ENCODE peak calls at places on chromosomes 3 and 15, in seven cellular contexts. P, R, I, V, W, S and F are unnamed samples.

GRCh38 chr3:98786364-98786930 is 23.3 kb downstream of the ST3GAL6 start:
- DNase-seq in P (peak), R (no peak), I (no peak), V (no peak), W (peak), S (no peak), F (no peak)

GRCh38 chr3:134312873-134313838 is 61.1 kb downstream of the AMOTL2 start:
- DNase-seq in P (peak), R (no peak), I (no peak), V (peak), W (peak), S (peak), F (no peak)

GRCh38 chr3:107284570-107284969 is 92.7 kb upstream of the CCDC54 start:
- DNase-seq in P (no peak), R (no peak), I (no peak), V (no peak), W (peak), S (no peak), F (no peak)

GRCh38 chr3:28859897-28860296 is 421.0 kb upstream of the RBMS3 start:
- DNase-seq in P (no peak), R (no peak), I (no peak), V (no peak), W (no peak), S (no peak), F (no peak)

GRCh38 chr15:83285284-83285978 is 967 bp upstream of the BNC1 start:
- DNase-seq in P (no peak), R (no peak), I (no peak), V (no peak), W (peak), S (no peak), F (no peak)

GRCh38 chr3:155554777-155555445 is 190.0 kb downstream of the PLCH1 start:
- DNase-seq in P (peak), R (no peak), I (no peak), V (no peak), W (no peak), S (no peak), F (no peak)

GRCh38 chr15:92494791-92495190 is 101.1 kb downstream of the ST8SIA2 start:
- DNase-seq in P (no peak), R (no peak), I (no peak), V (no peak), W (no peak), S (no peak), F (no peak)

GRCh38 chr3:115804200-115804599 is 180.9 kb downstream of the GAP43 start:
- DNase-seq in P (no peak), R (no peak), I (no peak), V (no peak), W (no peak), S (no peak), F (no peak)

GRCh38 chr3:16290007-16290826 is 25.2 kb downstream of the OXNAD1 start:
- DNase-seq in P (peak), R (peak), I (peak), V (peak), W (peak), S (peak), F (peak)

GRCh38 chr3:197306374-197307086 is 8.1 kb upstream of the DLG1 start:
- DNase-seq in P (no peak), R (peak), I (no peak), V (no peak), W (peak), S (no peak), F (no peak)

GRCh38 chr3:190130037-190130436 is 9.3 kb upstream of the P3H2 start:
- DNase-seq in P (no peak), R (no peak), I (no peak), V (no peak), W (no peak), S (no peak), F (no peak)

GRCh38 chr3:168459229-168459784 is 363.6 kb upstream of the GOLIM4 start:
- DNase-seq in P (no peak), R (no peak), I (no peak), V (no peak), W (peak), S (no peak), F (no peak)

GRCh38 chr3:131731709-131732108 is 228.9 kb upstream of the MRPL3 start:
- DNase-seq in P (no peak), R (no peak), I (no peak), V (no peak), W (no peak), S (no peak), F (no peak)

GRCh38 chr3:124763206-124763605 is 33.0 kb downstream of the UMPS start:
- DNase-seq in P (no peak), R (no peak), I (no peak), V (no peak), W (no peak), S (no peak), F (no peak)

GRCh38 chr3:162142511-162142910 is 645.9 kb downstream of the OTOL1 start:
- DNase-seq in P (no peak), R (no peak), I (no peak), V (no peak), W (peak), S (no peak), F (no peak)

GRCh38 chr3:60399861-60400845 is 851.1 kb downstream of the FHIT start:
- DNase-seq in P (no peak), R (no peak), I (no peak), V (no peak), W (peak), S (no peak), F (no peak)

GRCh38 chr3:170321326-170322034 is 36.0 kb upstream of the SKIL start:
- DNase-seq in P (no peak), R (no peak), I (no peak), V (no peak), W (no peak), S (no peak), F (no peak)

GRCh38 chr3:55615039-55615693 is 128.1 kb upstream of the WNT5A start:
- DNase-seq in P (no peak), R (no peak), I (no peak), V (no peak), W (no peak), S (no peak), F (no peak)

GRCh38 chr3:64344721-64345207 is 119.5 kb upstream of the PRICKLE2 start:
- DNase-seq in P (no peak), R (no peak), I (no peak), V (peak), W (peak), S (no peak), F (no peak)

GRCh38 chr3:196323723-196324122 is 5.7 kb upstream of the DYNLT2B start:
- DNase-seq in P (no peak), R (peak), I (no peak), V (peak), W (peak), S (peak), F (no peak)

GRCh38 chr15:96171271-96171739 is 159.2 kb upstream of the NR2F2 start:
- DNase-seq in P (no peak), R (no peak), I (no peak), V (peak), W (no peak), S (no peak), F (no peak)

GRCh38 chr15:59997070-59997701 is 6.9 kb upstream of the FOXB1 start:
- DNase-seq in P (no peak), R (no peak), I (peak), V (peak), W (no peak), S (peak), F (peak)

GRCh38 chr3:37997791-37998370 is 7.3 kb downstream of the VILL start:
- DNase-seq in P (no peak), R (no peak), I (no peak), V (no peak), W (no peak), S (no peak), F (no peak)

GRCh38 chr3:177357352-177358084 is 160.2 kb upstream of the TBL1XR1 start:
- DNase-seq in P (peak), R (peak), I (no peak), V (no peak), W (peak), S (no peak), F (no peak)

GRCh38 chr15:34628577-34629152 is 45.2 kb upstream of the GOLGA8B start:
- DNase-seq in P (no peak), R (no peak), I (no peak), V (no peak), W (no peak), S (no peak), F (no peak)

GRCh38 chr3:11567516-11568467 is 75.9 kb downstream of the VGLL4 start:
- DNase-seq in P (no peak), R (no peak), I (no peak), V (no peak), W (peak), S (no peak), F (no peak)
- H3K27ac ChIP-seq in P (no peak), R (peak), I (no peak), V (peak), W (peak), S (no peak), F (no peak)

GRCh38 chr3:185648396-185648795 is 62.3 kb downstream of the SENP2 start:
- DNase-seq in P (no peak), R (no peak), I (no peak), V (no peak), W (no peak), S (no peak), F (no peak)
- H3K27ac ChIP-seq in P (no peak), R (no peak), I (no peak), V (no peak), W (no peak), S (no peak), F (no peak)

GRCh38 chr3:143120716-143121239 is 1.2 kb downstream of the CHST2 start:
- DNase-seq in P (no peak), R (peak), I (peak), V (peak), W (peak), S (peak), F (peak)
- H3K27ac ChIP-seq in P (no peak), R (no peak), I (peak), V (no peak), W (no peak), S (no peak), F (peak)

DNA sequence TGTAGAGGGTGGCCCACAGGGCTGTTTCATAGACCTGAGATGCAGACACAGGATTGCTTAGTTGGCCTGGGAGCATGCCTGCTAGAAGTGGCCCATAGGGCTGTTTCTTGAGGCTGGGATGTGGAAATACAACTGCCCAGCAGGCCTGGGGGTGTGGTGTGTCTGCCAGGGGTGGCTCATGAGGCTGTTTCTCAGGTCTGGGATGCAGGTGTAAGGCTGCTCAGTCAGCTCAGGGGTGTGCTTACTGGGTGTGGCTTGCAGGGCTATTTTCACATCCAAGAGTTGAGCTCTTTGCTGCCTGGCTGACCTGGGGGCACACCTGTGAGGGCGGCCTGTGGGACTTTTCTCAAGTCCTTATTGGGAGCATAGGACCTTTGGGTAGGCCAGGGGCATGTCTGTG is 131.3 kb downstream of the DOCK3 start:
- DNase-seq in P (no peak), R (no peak), I (no peak), V (no peak), W (no peak), S (no peak), F (no peak)
- H3K27ac ChIP-seq in P (no peak), R (no peak), I (no peak), V (no peak), W (no peak), S (no peak), F (no peak)

GRCh38 chr3:179260949-179261765 is 10.2 kb upstream of the KCNMB3 start:
- DNase-seq in P (peak), R (peak), I (peak), V (peak), W (peak), S (peak), F (peak)
- H3K27ac ChIP-seq in P (peak), R (peak), I (peak), V (no peak), W (no peak), S (no peak), F (peak)

DNA sequence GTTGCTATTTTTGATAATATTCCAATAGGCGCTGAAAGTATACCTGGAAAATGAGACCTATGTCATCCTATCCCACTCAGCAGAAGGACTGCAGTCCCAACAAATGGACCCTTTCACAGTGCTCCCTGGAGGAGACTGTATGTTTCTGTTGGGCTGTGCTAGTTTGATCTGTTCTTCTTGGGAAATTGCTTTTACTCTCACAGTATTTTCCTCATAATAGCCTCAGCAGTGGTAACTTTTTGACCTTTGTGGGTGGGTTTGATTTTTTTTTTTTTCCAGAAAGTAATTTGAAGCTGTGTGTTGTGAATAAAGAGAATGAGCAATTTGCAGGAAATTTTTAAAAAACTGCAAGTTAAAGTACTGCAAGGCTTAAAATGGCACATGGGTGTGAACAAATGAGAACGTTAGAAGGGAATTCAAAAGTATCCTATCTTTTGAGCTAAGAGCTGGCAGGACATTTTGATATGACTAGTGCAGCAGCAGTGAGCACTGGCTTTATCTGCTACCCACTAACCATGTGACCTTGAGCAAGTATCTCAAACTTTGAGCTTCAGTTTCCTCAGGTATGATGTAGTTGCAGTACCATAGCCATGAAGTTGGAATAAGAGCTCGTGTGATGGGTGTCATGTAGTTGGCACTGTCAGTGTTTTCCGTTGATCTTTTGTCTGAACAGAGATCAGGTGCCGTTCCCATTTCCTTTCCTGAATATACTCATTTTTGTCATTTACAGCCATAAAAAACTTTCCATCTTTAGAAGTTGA is 118.4 kb downstream of the ATG7 start:
- DNase-seq in P (peak), R (no peak), I (no peak), V (peak), W (peak), S (no peak), F (no peak)
- H3K27ac ChIP-seq in P (no peak), R (no peak), I (no peak), V (no peak), W (peak), S (no peak), F (no peak)

GRCh38 chr15:58746174-58746573 is 3.3 kb downstream of the ADAM10 start:
- DNase-seq in P (no peak), R (no peak), I (no peak), V (no peak), W (no peak), S (no peak), F (no peak)
- H3K27ac ChIP-seq in P (no peak), R (no peak), I (no peak), V (no peak), W (peak), S (no peak), F (no peak)

GRCh38 chr15:40087095-40087805 is 21.4 kb downstream of the BMF start:
- DNase-seq in P (no peak), R (no peak), I (no peak), V (no peak), W (no peak), S (no peak), F (no peak)
- H3K27ac ChIP-seq in P (no peak), R (peak), I (no peak), V (peak), W (no peak), S (no peak), F (no peak)

DNA sequence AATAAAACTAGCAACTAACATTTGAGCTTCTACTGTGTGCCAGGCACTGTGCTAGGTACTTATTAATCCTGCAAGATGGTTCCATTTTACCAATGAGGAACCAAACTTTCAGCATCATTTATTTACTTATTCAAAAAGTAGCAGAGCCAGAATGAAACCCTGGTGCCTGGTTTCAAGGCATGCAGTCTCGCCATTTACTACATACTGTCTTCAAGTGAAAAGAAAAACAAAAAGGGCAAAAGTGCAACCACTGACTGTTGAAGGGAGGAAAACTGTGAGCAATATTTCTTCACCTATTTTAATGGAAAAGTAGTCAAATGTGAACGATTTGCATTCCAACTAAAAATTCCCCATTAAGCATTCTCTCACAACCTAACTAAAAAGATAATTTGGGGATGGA is 8.7 kb downstream of the DCUN1D1 start:
- DNase-seq in P (no peak), R (no peak), I (no peak), V (no peak), W (no peak), S (no peak), F (no peak)
- H3K27ac ChIP-seq in P (no peak), R (no peak), I (no peak), V (no peak), W (no peak), S (no peak), F (no peak)

GRCh38 chr3:12681089-12681488 is 17.2 kb upstream of the RAF1 start:
- DNase-seq in P (no peak), R (no peak), I (no peak), V (no peak), W (peak), S (no peak), F (no peak)
- H3K27ac ChIP-seq in P (no peak), R (no peak), I (no peak), V (no peak), W (peak), S (no peak), F (no peak)